ENCODE peak calls at places on chromosomes 3 and 15, in ten cellular contexts. D, R, U, F, Y, C, G, A, S and J are unnamed samples.

GRCh38 chr3:117893638-117894037 is 1141.0 kb downstream of the IGSF11 start:
- DNase-seq in D (no peak), R (peak; percentile 51), U (no peak), F (no peak), Y (peak; percentile 64), C (no peak), G (no peak), A (peak; percentile 2), S (no peak), J (no peak)

GRCh38 chr3:17823816-17824215 is 81.4 kb upstream of the TBC1D5 start:
- DNase-seq in D (no peak), R (no peak), U (no peak), F (no peak), Y (peak; percentile 7), C (no peak), G (no peak), A (no peak), S (no peak), J (no peak)

GRCh38 chr15:81357178-81357686 is 16.8 kb downstream of the TMC3 start:
- DNase-seq in D (no peak), R (no peak), U (no peak), F (no peak), Y (no peak), C (no peak), G (no peak), A (no peak), S (no peak), J (no peak)

GRCh38 chr3:183825380-183826161 is at the start of gene MAP6D1:
- DNase-seq in D (peak; percentile 40), R (peak; percentile 18), U (peak; percentile 30), F (no peak), Y (peak; percentile 38), C (peak; percentile 66), G (peak; percentile 12), A (peak; percentile 39), S (no peak), J (no peak)

GRCh38 chr3:157290761-157291160 is 130.8 kb upstream of the CCNL1 start:
- DNase-seq in D (no peak), R (peak; percentile 78), U (no peak), F (peak; percentile 87), Y (peak; percentile 80), C (no peak), G (no peak), A (peak; percentile 81), S (no peak), J (peak; percentile 89)

GRCh38 chr3:80785475-80785874 is 976.0 kb downstream of the GBE1 start:
- DNase-seq in D (no peak), R (no peak), U (no peak), F (no peak), Y (no peak), C (no peak), G (no peak), A (no peak), S (no peak), J (no peak)

GRCh38 chr15:62877276-62877857 is 165.2 kb upstream of the TPM1 start:
- DNase-seq in D (no peak), R (no peak), U (no peak), F (no peak), Y (no peak), C (no peak), G (no peak), A (no peak), S (no peak), J (no peak)

GRCh38 chr15:72585659-72586058 is 68.8 kb upstream of the GOLGA6B start:
- DNase-seq in D (no peak), R (peak; percentile 7), U (no peak), F (no peak), Y (peak; percentile 25), C (no peak), G (no peak), A (peak; percentile 45), S (no peak), J (no peak)

GRCh38 chr3:194119831-194120230 is 16.1 kb upstream of the HES1 start:
- DNase-seq in D (no peak), R (no peak), U (no peak), F (no peak), Y (no peak), C (no peak), G (no peak), A (no peak), S (no peak), J (no peak)

GRCh38 chr15:77852241-77853007 is 219.7 kb upstream of the LINGO1 start:
- DNase-seq in D (no peak), R (no peak), U (no peak), F (no peak), Y (no peak), C (no peak), G (no peak), A (no peak), S (peak; percentile 14), J (no peak)

GRCh38 chr15:77414781-77415442 is 5.0 kb downstream of the PEAK1 start:
- DNase-seq in D (no peak), R (no peak), U (no peak), F (no peak), Y (no peak), C (no peak), G (no peak), A (no peak), S (no peak), J (no peak)

GRCh38 chr3:147529551-147529950 is 120.4 kb downstream of the ZIC1 start:
- DNase-seq in D (no peak), R (no peak), U (no peak), F (no peak), Y (no peak), C (no peak), G (no peak), A (no peak), S (no peak), J (no peak)

GRCh38 chr15:65910341-65910740 is 41.0 kb downstream of the RAB11A start:
- DNase-seq in D (no peak), R (no peak), U (no peak), F (no peak), Y (no peak), C (no peak), G (no peak), A (no peak), S (no peak), J (no peak)

GRCh38 chr15:74826372-74826819 is at the start of gene CPLX3:
- DNase-seq in D (peak; percentile 40), R (no peak), U (no peak), F (no peak), Y (no peak), C (no peak), G (peak; percentile 35), A (no peak), S (no peak), J (no peak)

GRCh38 chr3:150174179-150174578 is 203.5 kb upstream of the PFN2 start:
- DNase-seq in D (no peak), R (no peak), U (no peak), F (no peak), Y (peak; percentile 25), C (no peak), G (no peak), A (peak; percentile 49), S (no peak), J (no peak)

GRCh38 chr15:76313731-76314130 is 2.5 kb upstream of the ETFA start:
- DNase-seq in D (no peak), R (no peak), U (no peak), F (no peak), Y (no peak), C (no peak), G (no peak), A (no peak), S (no peak), J (no peak)

GRCh38 chr3:131591394-131591990 is 88.7 kb upstream of the MRPL3 start:
- DNase-seq in D (no peak), R (peak; percentile 50), U (no peak), F (peak; percentile 1), Y (peak; percentile 58), C (no peak), G (no peak), A (peak; percentile 55), S (no peak), J (peak; percentile 10)

GRCh38 chr3:130705501-130705900 is 41.1 kb downstream of the PIK3R4 start:
- DNase-seq in D (no peak), R (no peak), U (no peak), F (no peak), Y (no peak), C (no peak), G (no peak), A (no peak), S (no peak), J (no peak)